ENCODE peak calls at places on chromosomes 16 and 17, in seven cellular contexts. U is tibial nerve, W is lower leg skin, J is kidney tubule cell, S is mesothelial cell of epicardium, H is mammary epithelial cell, X is KBM-7. R is an unnamed sample.

GRCh38 chr16:3003582-3004270 is 9.0 kb upstream of the CLDN9 start:
- DNase-seq in W (peak), H (peak), J (peak), X (peak), S (peak), U (peak), R (peak)

GRCh38 chr17:66577041-66577440 is 257.9 kb upstream of the CACNG5 start:
- DNase-seq in S (no peak), W (no peak), X (no peak), U (no peak), H (no peak), J (no peak), R (no peak)

GRCh38 chr17:21231533-21231932 is 17.6 kb upstream of the TMEM11 start:
- DNase-seq in U (no peak), S (no peak), J (no peak), W (no peak), X (no peak), H (no peak), R (no peak)

GRCh38 chr16:72658888-72659717 is 388.8 kb downstream of the ZFHX3 start:
- DNase-seq in W (no peak), S (no peak), X (no peak), J (no peak), U (no peak), H (no peak), R (no peak)

GRCh38 chr16:70324998-70325765 is 21.5 kb upstream of the DDX19A start:
- DNase-seq in H (no peak), W (no peak), J (no peak), U (no peak), X (no peak), S (no peak), R (no peak)

GRCh38 chr16:48132696-48133095 is 23.1 kb downstream of the ABCC12 start:
- DNase-seq in U (no peak), H (no peak), X (no peak), J (no peak), W (no peak), S (no peak), R (no peak)

GRCh38 chr17:73118876-73119485 is 26.5 kb upstream of the SLC39A11 start:
- DNase-seq in X (no peak), W (no peak), S (no peak), H (no peak), J (no peak), U (no peak), R (no peak)

GRCh38 chr17:59638553-59638952 is 18.9 kb downstream of the CLTC start:
- DNase-seq in W (no peak), U (no peak), X (no peak), H (no peak), J (no peak), S (no peak), R (no peak)

GRCh38 chr16:64153718-64154117 is 968.1 kb downstream of the CDH11 start:
- DNase-seq in U (no peak), H (peak), W (no peak), J (peak), X (no peak), S (no peak), R (no peak)

GRCh38 chr17:47225436-47225858 is 16.3 kb downstream of the MYL4 start:
- DNase-seq in U (peak), X (peak), S (no peak), H (peak), J (peak), W (peak), R (peak)

GRCh38 chr17:38729886-38730525 is at the start of gene CISD3:
- DNase-seq in U (peak), H (peak), S (no peak), W (peak), J (peak), X (peak), R (peak)

GRCh38 chr17:15454328-15454727 is 13.1 kb downstream of the CDRT4 start:
- DNase-seq in X (no peak), S (no peak), J (no peak), W (peak), H (no peak), U (no peak), R (no peak)

GRCh38 chr17:79065105-79065670 is 9.4 kb upstream of the ENGASE start:
- DNase-seq in J (peak), H (no peak), S (no peak), X (peak), U (no peak), W (no peak), R (peak)

GRCh38 chr17:38578229-38578628 is 27.5 kb downstream of the SRCIN1 start:
- DNase-seq in J (no peak), W (no peak), U (no peak), S (no peak), H (no peak), X (no peak), R (no peak)

GRCh38 chr17:78112508-78113471 is 15.8 kb downstream of the TMC6 start:
- DNase-seq in S (peak), X (peak), J (peak), W (peak), U (peak), H (peak), R (peak)

R was measured in LoVo.